ENCODE peak calls at places on chromosomes 12 and 14, in ten cellular contexts. One of them, this sample, is unnamed.

GRCh38 chr12:51845451-51845850 is 3.1 kb downstream of the FIGNL2 start:
- DNase-seq in central memory CD4-positive, alpha-beta T cell: no peak
- DNase-seq in D341Med: no peak
- DNase-seq in ovary: no peak
- DNase-seq in NCI-H2081: no peak
- DNase-seq in A549: no peak
- DNase-seq in activated T-helper 9 cell treated with anti-CD3 and anti-CD28 coated beads, Interleukin-2, amount 50 U/mL, for 16 hours: no peak
- DNase-seq in GM20000: no peak
- DNase-seq in sciatic nerve: no peak
- DNase-seq in hippocampal formation: no peak
- DNase-seq in this sample: no peak

GRCh38 chr12:6343518-6343917 is 1.6 kb upstream of the TNFRSF1A start:
- DNase-seq in activated T-helper 9 cell treated with anti-CD3 and anti-CD28 coated beads, Interleukin-2, amount 50 U/mL, for 16 hours: no peak
- DNase-seq in A549: peak
- DNase-seq in ovary: no peak
- DNase-seq in NCI-H2081: no peak
- DNase-seq in GM20000: no peak
- DNase-seq in hippocampal formation: no peak
- DNase-seq in central memory CD4-positive, alpha-beta T cell: no peak
- DNase-seq in sciatic nerve: no peak
- DNase-seq in D341Med: no peak
- DNase-seq in this sample: no peak

GRCh38 chr14:49250109-49250508 is 336.1 kb downstream of the RPS29 start:
- DNase-seq in GM20000: no peak
- DNase-seq in NCI-H2081: no peak
- DNase-seq in D341Med: no peak
- DNase-seq in A549: no peak
- DNase-seq in central memory CD4-positive, alpha-beta T cell: no peak
- DNase-seq in activated T-helper 9 cell treated with anti-CD3 and anti-CD28 coated beads, Interleukin-2, amount 50 U/mL, for 16 hours: no peak
- DNase-seq in hippocampal formation: no peak
- DNase-seq in sciatic nerve: no peak
- DNase-seq in ovary: no peak
- DNase-seq in this sample: no peak

GRCh38 chr12:75120202-75120774 is 89.4 kb downstream of the KCNC2 start:
- DNase-seq in NCI-H2081: no peak
- DNase-seq in A549: no peak
- DNase-seq in hippocampal formation: no peak
- DNase-seq in sciatic nerve: no peak
- DNase-seq in GM20000: no peak
- DNase-seq in ovary: no peak
- DNase-seq in central memory CD4-positive, alpha-beta T cell: no peak
- DNase-seq in D341Med: no peak
- DNase-seq in activated T-helper 9 cell treated with anti-CD3 and anti-CD28 coated beads, Interleukin-2, amount 50 U/mL, for 16 hours: no peak
- DNase-seq in this sample: no peak

GRCh38 chr14:24436355-24437019 is 6.1 kb downstream of the SDR39U1 start:
- DNase-seq in NCI-H2081: peak
- DNase-seq in activated T-helper 9 cell treated with anti-CD3 and anti-CD28 coated beads, Interleukin-2, amount 50 U/mL, for 16 hours: no peak
- DNase-seq in ovary: peak
- DNase-seq in hippocampal formation: no peak
- DNase-seq in D341Med: peak
- DNase-seq in sciatic nerve: peak
- DNase-seq in central memory CD4-positive, alpha-beta T cell: peak
- DNase-seq in GM20000: peak
- DNase-seq in A549: peak
- DNase-seq in this sample: no peak

GRCh38 chr12:75361408-75361807 is 26.9 kb downstream of the GLIPR1L1 start:
- DNase-seq in hippocampal formation: no peak
- DNase-seq in activated T-helper 9 cell treated with anti-CD3 and anti-CD28 coated beads, Interleukin-2, amount 50 U/mL, for 16 hours: no peak
- DNase-seq in central memory CD4-positive, alpha-beta T cell: no peak
- DNase-seq in NCI-H2081: no peak
- DNase-seq in sciatic nerve: no peak
- DNase-seq in ovary: no peak
- DNase-seq in D341Med: no peak
- DNase-seq in A549: no peak
- DNase-seq in GM20000: no peak
- DNase-seq in this sample: no peak

GRCh38 chr12:56947633-56948535 is 9.5 kb downstream of the RDH16 start:
- DNase-seq in GM20000: no peak
- DNase-seq in central memory CD4-positive, alpha-beta T cell: no peak
- DNase-seq in sciatic nerve: no peak
- DNase-seq in activated T-helper 9 cell treated with anti-CD3 and anti-CD28 coated beads, Interleukin-2, amount 50 U/mL, for 16 hours: no peak
- DNase-seq in A549: peak
- DNase-seq in NCI-H2081: no peak
- DNase-seq in D341Med: peak
- DNase-seq in ovary: no peak
- DNase-seq in hippocampal formation: no peak
- DNase-seq in this sample: no peak

GRCh38 chr14:65824285-65824977 is 411.9 kb downstream of the FUT8 start:
- DNase-seq in D341Med: peak
- DNase-seq in ovary: peak
- DNase-seq in GM20000: peak
- DNase-seq in hippocampal formation: peak
- DNase-seq in NCI-H2081: peak
- DNase-seq in central memory CD4-positive, alpha-beta T cell: peak
- DNase-seq in A549: peak
- DNase-seq in sciatic nerve: peak
- DNase-seq in activated T-helper 9 cell treated with anti-CD3 and anti-CD28 coated beads, Interleukin-2, amount 50 U/mL, for 16 hours: peak
- DNase-seq in this sample: peak

GRCh38 chr12:62516932-62517331 is 50.3 kb downstream of the MON2 start:
- DNase-seq in D341Med: no peak
- DNase-seq in A549: no peak
- DNase-seq in GM20000: no peak
- DNase-seq in NCI-H2081: no peak
- DNase-seq in hippocampal formation: no peak
- DNase-seq in activated T-helper 9 cell treated with anti-CD3 and anti-CD28 coated beads, Interleukin-2, amount 50 U/mL, for 16 hours: no peak
- DNase-seq in sciatic nerve: no peak
- DNase-seq in ovary: no peak
- DNase-seq in central memory CD4-positive, alpha-beta T cell: no peak
- DNase-seq in this sample: no peak